ENCODE peak calls at places on chromosomes 1 and 21, in six cellular contexts. O is astrocyte, U is WTC11, J is LHCN-M2, C is cerebellar cortex, M is NCI-H510A treated with DMSO at 0.1 percent for 48 hours. L is an unnamed sample.

GRCh38 chr1:85611856-85612255 is 31.3 kb downstream of the CCN1 start:
- DNase-seq in O (peak; percentile 100), U (no peak), J (peak; percentile 99), C (no peak), M (no peak), L (no peak)

GRCh38 chr1:230127105-230128054 is 60.3 kb downstream of the GALNT2 start:
- DNase-seq in O (no peak), U (no peak), J (no peak), C (no peak), M (no peak), L (no peak)

GRCh38 chr21:33308586-33309490 is 15.9 kb upstream of the IFNAR1 start:
- DNase-seq in O (peak; percentile 28), U (no peak), J (peak; percentile 100), C (no peak), M (peak; percentile 95), L (peak; percentile 7)

GRCh38 chr21:36460866-36461265 is 19.1 kb downstream of the CLDN14 start:
- DNase-seq in O (no peak), U (no peak), J (no peak), C (no peak), M (no peak), L (no peak)

GRCh38 chr21:33860332-33860879 is 55.2 kb downstream of the ATP5PO start:
- DNase-seq in O (no peak), U (no peak), J (no peak), C (no peak), M (no peak), L (no peak)

GRCh38 chr1:59020151-59020997 is 236.5 kb upstream of the JUN start:
- DNase-seq in O (peak; percentile 67), U (no peak), J (peak; percentile 87), C (no peak), M (no peak), L (no peak)

GRCh38 chr1:214933375-214933774 is 149.2 kb upstream of the KCNK2 start:
- DNase-seq in O (no peak), U (no peak), J (peak; percentile 19), C (no peak), M (no peak), L (no peak)

GRCh38 chr1:83555871-83556270 is 443.1 kb downstream of the TTLL7 start:
- DNase-seq in O (no peak), U (no peak), J (no peak), C (no peak), M (no peak), L (no peak)

GRCh38 chr1:193700710-193701355 is 514.4 kb upstream of the B3GALT2 start:
- DNase-seq in O (peak; percentile 82), U (no peak), J (peak; percentile 74), C (no peak), M (no peak), L (peak; percentile 17)

GRCh38 chr1:107362468-107362867 is 221.6 kb downstream of the NTNG1 start:
- DNase-seq in O (no peak), U (no peak), J (no peak), C (no peak), M (no peak), L (no peak)

GRCh38 chr1:203229471-203230178 is at the start of gene CHIT1:
- DNase-seq in O (no peak), U (no peak), J (no peak), C (no peak), M (no peak), L (no peak)

GRCh38 chr1:180522204-180522497 is 19.8 kb upstream of the ACBD6 start:
- DNase-seq in O (no peak), U (no peak), J (no peak), C (no peak), M (peak; percentile 35), L (no peak)

GRCh38 chr1:109768700-109769325 is 5.1 kb upstream of the EPS8L3 start:
- DNase-seq in O (no peak), U (peak; percentile 2), J (no peak), C (no peak), M (no peak), L (no peak)

GRCh38 chr1:208942394-208942793 is 641.1 kb upstream of the CAMK1G start:
- DNase-seq in O (no peak), U (no peak), J (peak; percentile 35), C (no peak), M (no peak), L (no peak)

GRCh38 chr1:14597343-14598006 is 1.0 kb upstream of the KAZN start:
- DNase-seq in O (peak; percentile 19), U (peak; percentile 44), J (no peak), C (peak; percentile 73), M (peak; percentile 19), L (no peak)

GRCh38 chr1:29033829-29034466 is 89.8 kb downstream of the TMEM200B start:
- DNase-seq in O (peak; percentile 10), U (no peak), J (peak; percentile 40), C (peak; percentile 77), M (peak; percentile 31), L (peak; percentile 47)

GRCh38 chr1:94258873-94259331 is 21.5 kb upstream of the ARHGAP29 start:
- DNase-seq in O (peak; percentile 98), U (no peak), J (peak; percentile 95), C (peak; percentile 52), M (no peak), L (no peak)

GRCh38 chr1:246448373-246448772 is 58.7 kb downstream of the SMYD3 start:
- DNase-seq in O (no peak), U (no peak), J (no peak), C (no peak), M (no peak), L (no peak)

GRCh38 chr1:119771016-119771415 is 2.3 kb upstream of the HMGCS2 start:
- DNase-seq in O (no peak), U (peak; percentile 32), J (no peak), C (peak; percentile 4), M (no peak), L (peak; percentile 19)

GRCh38 chr1:224300346-224300745 is 29.6 kb downstream of the NVL start:
- DNase-seq in O (peak; percentile 90), U (no peak), J (peak; percentile 85), C (no peak), M (no peak), L (no peak)

L was measured in NCI-H446 treated with DMSO at 0.1 percent for 48 hours.